ENCODE peak calls at places on chromosome 6, in four cellular contexts. W is amniotic stem cell, M is GM23248, R is HT-29. V is an unnamed sample.

GRCh38 chr6:68343901-68344300 is 291.2 kb upstream of the ADGRB3 start:
- DNase-seq in W (no peak), M (peak; percentile 1), R (peak; percentile 62), V (no peak)

GRCh38 chr6:153595903-153596302 is 443.1 kb upstream of the OPRM1 start:
- DNase-seq in R (no peak), M (peak; percentile 2), W (no peak), V (no peak)

GRCh38 chr6:4055420-4056041 is 23.4 kb downstream of the FAM217A start:
- DNase-seq in M (peak; percentile 85), R (peak; percentile 51), W (peak; percentile 68), V (peak; percentile 38)

GRCh38 chr6:16271415-16271814 is 33.0 kb downstream of the GMPR start:
- DNase-seq in M (no peak), R (no peak), W (no peak), V (no peak)

GRCh38 chr6:139372326-139373153 is 1.9 kb downstream of the CITED2 start:
- DNase-seq in M (peak; percentile 36), W (no peak), R (no peak), V (no peak)

GRCh38 chr6:89045585-89045984 is 35.0 kb upstream of the PNRC1 start:
- DNase-seq in M (peak; percentile 77), W (no peak), R (no peak), V (no peak)

GRCh38 chr6:43193929-43194328 is 11.9 kb downstream of the CUL9 start:
- DNase-seq in W (no peak), R (no peak), M (no peak), V (no peak)

GRCh38 chr6:143127941-143128340 is 67.3 kb downstream of the AIG1 start:
- DNase-seq in M (no peak), R (no peak), W (no peak), V (no peak)

GRCh38 chr6:3023663-3024483 is 24.2 kb downstream of the NQO2 start:
- DNase-seq in M (peak; percentile 99), R (peak; percentile 89), W (peak; percentile 89), V (peak; percentile 81)

GRCh38 chr6:89768324-89768723 is 51.3 kb downstream of the MDN1 start:
- DNase-seq in W (no peak), R (no peak), M (no peak), V (no peak)

GRCh38 chr6:24699521-24700359 is 19.2 kb downstream of the C6orf62 start:
- DNase-seq in M (no peak), W (no peak), R (no peak), V (no peak)

GRCh38 chr6:54037277-54037779 is 73.9 kb upstream of the MLIP start:
- DNase-seq in R (no peak), M (no peak), W (no peak), V (no peak)

GRCh38 chr6:15026832-15027231 is 219.0 kb upstream of the JARID2 start:
- DNase-seq in M (no peak), R (peak; percentile 1), W (peak; percentile 14), V (peak; percentile 41)

GRCh38 chr6:159577564-159577963 is 115.5 kb downstream of the SOD2 start:
- DNase-seq in R (no peak), M (no peak), W (no peak), V (no peak)

GRCh38 chr6:54715990-54716389 is 130.6 kb upstream of the FAM83B start:
- DNase-seq in W (no peak), M (no peak), R (no peak), V (no peak)

GRCh38 chr6:127458817-127459216 is 372 bp downstream of the KIAA0408 start:
- DNase-seq in R (no peak), M (peak; percentile 86), W (no peak), V (no peak)

GRCh38 chr6:124434416-124434815 is 527.8 kb upstream of the RNF217 start:
- DNase-seq in R (no peak), W (no peak), M (no peak), V (no peak)

GRCh38 chr6:1004885-1005635 is 306.8 kb upstream of the FOXQ1 start:
- DNase-seq in R (peak; percentile 33), M (no peak), W (no peak), V (no peak)

GRCh38 chr6:5744497-5744896 is 262.2 kb downstream of the NRN1 start:
- DNase-seq in R (peak; percentile 4), W (no peak), M (no peak), V (no peak)

GRCh38 chr6:36906539-36906938 is 20.8 kb downstream of the C6orf89 start:
- DNase-seq in M (no peak), W (no peak), R (no peak), V (no peak)

GRCh38 chr6:163243083-163243482 is 171.4 kb upstream of the QKI start:
- DNase-seq in R (no peak), W (no peak), M (no peak), V (no peak)

GRCh38 chr6:132231121-132231520 is 170.2 kb downstream of the MOXD1 start:
- DNase-seq in W (no peak), M (no peak), R (no peak), V (no peak)

GRCh38 chr6:4901256-4902061 is 102.4 kb downstream of the RPP40 start:
- DNase-seq in W (no peak), R (no peak), M (no peak), V (no peak)

GRCh38 chr6:40425192-40425919 is 161.8 kb downstream of the LRFN2 start:
- DNase-seq in W (no peak), R (no peak), M (peak; percentile 7), V (no peak)

GRCh38 chr6:11168091-11168635 is 56.6 kb upstream of the ERVFRD-1 start:
- DNase-seq in M (no peak), W (no peak), R (no peak), V (no peak)

GRCh38 chr6:150734235-150734634 is 131.3 kb upstream of the MTHFD1L start:
- DNase-seq in M (no peak), W (no peak), R (no peak), V (no peak)

GRCh38 chr6:139588734-139589418 is 214.4 kb upstream of the CITED2 start:
- DNase-seq in M (peak; percentile 65), W (peak; percentile 31), R (peak; percentile 73), V (no peak)

GRCh38 chr6:44036699-44037101 is 90.6 kb downstream of the MRPL14 start:
- DNase-seq in R (no peak), M (no peak), W (no peak), V (no peak)

GRCh38 chr6:112831022-112831421 is 483.9 kb downstream of the RFPL4B start:
- DNase-seq in M (peak; percentile 8), R (no peak), W (no peak), V (no peak)

GRCh38 chr6:160022793-160023192 is 53.9 kb downstream of the IGF2R start:
- DNase-seq in R (no peak), W (no peak), M (no peak), V (no peak)

GRCh38 chr6:91020741-91021140 is 433.9 kb upstream of the MAP3K7 start:
- DNase-seq in W (no peak), M (no peak), R (no peak), V (no peak)